ENCODE peak calls at places on chromosomes 2 and 18, in seven cellular contexts. A, M, Q, U, V, W and P are unnamed samples.

GRCh38 chr2:70145851-70146739 is 44.7 kb downstream of the C2orf42 start:
- DNase-seq in M (peak; percentile 66), U (no peak), A (no peak), V (no peak), W (no peak), Q (no peak), P (no peak)

GRCh38 chr18:58512161-58512581 is 116.7 kb downstream of the ALPK2 start:
- DNase-seq in A (no peak), U (no peak), Q (peak; percentile 73), M (no peak), W (no peak), V (no peak), P (no peak)

GRCh38 chr2:37604716-37605115 is 66.7 kb downstream of the CDC42EP3 start:
- DNase-seq in M (no peak), W (no peak), V (peak; percentile 14), U (no peak), A (no peak), Q (no peak), P (no peak)

GRCh38 chr2:44974064-44974715 is 32.7 kb downstream of the SIX3 start:
- DNase-seq in U (peak; percentile 80), W (peak; percentile 71), A (no peak), V (peak; percentile 46), M (peak; percentile 44), Q (peak; percentile 71), P (no peak)

GRCh38 chr2:32711219-32711618 is 83.4 kb downstream of the TTC27 start:
- DNase-seq in A (no peak), U (no peak), M (no peak), W (peak; percentile 78), Q (no peak), V (peak; percentile 41), P (no peak)

GRCh38 chr2:150939087-150939486 is 322.6 kb downstream of the RBM43 start:
- DNase-seq in M (no peak), A (no peak), W (no peak), V (no peak), U (no peak), Q (no peak), P (no peak)

GRCh38 chr18:56678836-56679565 is 27.8 kb downstream of the WDR7 start:
- DNase-seq in W (no peak), M (no peak), U (no peak), Q (no peak), A (no peak), V (no peak), P (no peak)

GRCh38 chr18:68448736-68449135 is 266.2 kb downstream of the TMX3 start:
- DNase-seq in Q (no peak), V (no peak), A (peak; percentile 54), U (no peak), M (no peak), W (peak; percentile 15), P (no peak)

GRCh38 chr2:200829258-200829655 is 17.5 kb downstream of the BZW1 start:
- DNase-seq in U (no peak), V (no peak), Q (no peak), A (no peak), M (no peak), W (no peak), P (no peak)

GRCh38 chr2:214311931-214312749 is 98.7 kb upstream of the VWC2L start:
- DNase-seq in A (no peak), M (no peak), U (no peak), Q (no peak), W (no peak), V (peak; percentile 73), P (no peak)

GRCh38 chr2:179521944-179522343 is 257.3 kb upstream of the SESTD1 start:
- DNase-seq in V (no peak), Q (no peak), U (no peak), W (no peak), M (no peak), A (no peak), P (no peak)

GRCh38 chr2:529425-529824 is 147.8 kb downstream of the TMEM18 start:
- DNase-seq in Q (no peak), M (no peak), V (peak; percentile 42), W (no peak), A (no peak), U (peak; percentile 31), P (no peak)

GRCh38 chr2:179180242-179180641 is 84.4 kb downstream of the SESTD1 start:
- DNase-seq in Q (no peak), A (no peak), V (no peak), M (no peak), U (no peak), W (no peak), P (no peak)

GRCh38 chr18:34329840-34330239 is 105.1 kb upstream of the NOL4 start:
- DNase-seq in Q (no peak), M (no peak), W (no peak), A (no peak), U (no peak), V (no peak), P (no peak)

GRCh38 chr2:44342854-44343253 is 18.4 kb downstream of the PREPL start:
- DNase-seq in A (no peak), Q (no peak), M (peak; percentile 43), U (peak; percentile 36), V (peak; percentile 6), W (no peak), P (no peak)

GRCh38 chr2:152189622-152190495 is 14.3 kb upstream of the STAM2 start:
- DNase-seq in U (peak; percentile 17), V (peak; percentile 60), W (no peak), M (peak; percentile 70), A (no peak), Q (peak; percentile 19), P (no peak)

GRCh38 chr2:240775911-240776310 is 44.1 kb downstream of the KIF1A start:
- DNase-seq in V (no peak), A (no peak), U (peak; percentile 36), W (no peak), Q (no peak), M (no peak), P (no peak)

GRCh38 chr2:240586919-240587800 is 626 bp downstream of the CAPN10 start:
- DNase-seq in A (no peak), W (peak; percentile 88), U (no peak), Q (peak; percentile 55), V (no peak), M (peak; percentile 66), P (peak; percentile 35)

GRCh38 chr2:210519594-210519993 is 36.8 kb upstream of the CPS1 start:
- DNase-seq in A (no peak), W (no peak), Q (no peak), V (no peak), U (no peak), M (no peak), P (no peak)

GRCh38 chr2:69933839-69934613 is 19.1 kb downstream of the MXD1 start:
- DNase-seq in A (no peak), U (no peak), V (peak; percentile 72), Q (no peak), W (peak; percentile 96), M (peak; percentile 29), P (no peak)

GRCh38 chr2:120669121-120669952 is 66.3 kb upstream of the GLI2 start:
- DNase-seq in M (no peak), A (no peak), Q (peak; percentile 75), W (no peak), U (peak; percentile 59), V (no peak), P (no peak)

GRCh38 chr2:174692256-174692830 is 71.9 kb downstream of the CHRNA1 start:
- DNase-seq in V (no peak), M (no peak), Q (no peak), W (peak; percentile 76), A (no peak), U (no peak), P (no peak)

GRCh38 chr18:55586841-55587240 is 1.2 kb downstream of the TCF4 start:
- DNase-seq in M (peak; percentile 13), A (no peak), W (peak; percentile 57), Q (no peak), U (no peak), V (no peak), P (no peak)

GRCh38 chr18:77014538-77014937 is 118.0 kb downstream of the MBP start:
- DNase-seq in A (no peak), U (no peak), W (no peak), M (no peak), V (no peak), Q (no peak), P (no peak)

GRCh38 chr2:178190938-178191910 is 3.1 kb upstream of the OSBPL6 start:
- DNase-seq in U (no peak), A (no peak), Q (no peak), M (peak; percentile 25), V (no peak), W (peak; percentile 52), P (no peak)

GRCh38 chr2:108909917-108910515 is 79.0 kb downstream of the EDAR start:
- DNase-seq in U (no peak), M (no peak), Q (no peak), V (no peak), A (no peak), W (peak; percentile 50), P (no peak)

GRCh38 chr2:191299009-191299408 is 53.8 kb downstream of the MYO1B start:
- DNase-seq in U (no peak), Q (no peak), M (no peak), V (no peak), W (no peak), A (no peak), P (no peak)
- TF ChIP-seq CTCF in U (peak; percentile 46), Q (no peak), M (no peak), V (no peak), W (peak; percentile 51), A (peak; percentile 42), P (no peak)

GRCh38 chr2:20391951-20392699 is 41.5 kb upstream of the PUM2 start:
- DNase-seq in U (no peak), M (no peak), W (no peak), A (no peak), V (peak; percentile 82), Q (no peak), P (no peak)
- TF ChIP-seq CTCF in U (no peak), M (no peak), W (no peak), A (no peak), V (no peak), Q (no peak), P (no peak)

GRCh38 chr2:15939854-15940660 is at the start of gene MYCN:
- DNase-seq in A (no peak), M (no peak), V (peak; percentile 19), W (peak; percentile 55), Q (peak; percentile 90), U (peak; percentile 100), P (no peak)
- TF ChIP-seq CTCF in A (peak; percentile 55), M (no peak), V (peak; percentile 25), W (no peak), Q (no peak), U (no peak), P (no peak)

GRCh38 chr2:28342081-28342967 is 50.3 kb upstream of the FOSL2 start:
- DNase-seq in M (no peak), A (no peak), U (no peak), W (peak; percentile 96), V (no peak), Q (no peak), P (no peak)

GRCh38 chr2:28341208-28341891 is 51.3 kb upstream of the FOSL2 start:
- DNase-seq in M (no peak), A (no peak), Q (no peak), V (no peak), W (peak; percentile 55), U (no peak), P (no peak)

GRCh38 chr2:28338754-28339325 is 53.8 kb upstream of the FOSL2 start:
- DNase-seq in U (no peak), M (no peak), A (no peak), W (peak; percentile 60), Q (no peak), V (no peak), P (no peak)

GRCh38 chr2:28339516-28340175 is 53.0 kb upstream of the FOSL2 start:
- DNase-seq in A (no peak), Q (no peak), M (no peak), W (peak; percentile 45), V (no peak), U (no peak), P (no peak)

GRCh38 chr2:28340312-28341202 is 52.1 kb upstream of the FOSL2 start:
- DNase-seq in M (no peak), U (no peak), W (peak; percentile 65), V (no peak), Q (no peak), A (no peak), P (no peak)
- TF ChIP-seq CTCF in M (no peak), U (peak; percentile 51), W (peak; percentile 21), V (no peak), Q (no peak), A (no peak), P (no peak)